ENCODE peak calls at places on chromosome 18, in five cellular contexts. M, O, F, Y and T are unnamed samples.

GRCh38 chr18:22816266-22817176 is 116.6 kb upstream of the RBBP8 start:
- DNase-seq in F (no peak), O (no peak), M (peak), Y (no peak), T (no peak)

GRCh38 chr18:79926306-79926705 is 25.1 kb downstream of the SLC66A2 start:
- DNase-seq in F (no peak), M (peak), O (no peak), Y (no peak), T (peak)

GRCh38 chr18:77063256-77063655 is 69.3 kb downstream of the MBP start:
- DNase-seq in F (no peak), M (no peak), O (peak), Y (peak), T (no peak)

GRCh38 chr18:9704233-9705118 is 3.6 kb upstream of the RAB31 start:
- DNase-seq in F (no peak), Y (no peak), O (no peak), M (no peak), T (no peak)

GRCh38 chr18:46518438-46518837 is 138.6 kb downstream of the LOXHD1 start:
- DNase-seq in O (no peak), M (no peak), Y (no peak), F (no peak), T (peak)

GRCh38 chr18:60358516-60358915 is 14.1 kb downstream of the MC4R start:
- DNase-seq in Y (peak), M (no peak), O (no peak), F (no peak), T (no peak)

GRCh38 chr18:69636529-69637301 is 236.0 kb downstream of the DOK6 start:
- DNase-seq in Y (no peak), O (peak), M (no peak), F (no peak), T (peak)

GRCh38 chr18:10437837-10438236 is 16.6 kb upstream of the APCDD1 start:
- DNase-seq in F (no peak), O (no peak), M (no peak), Y (no peak), T (no peak)

GRCh38 chr18:13556497-13556896 is 169.9 kb downstream of the FAM210A start:
- DNase-seq in M (no peak), F (no peak), O (no peak), Y (no peak), T (no peak)

GRCh38 chr18:63708650-63709049 is 5.9 kb downstream of the SERPINB11 start:
- DNase-seq in M (no peak), F (no peak), O (no peak), Y (peak), T (no peak)

GRCh38 chr18:73199151-73199550 is 331.4 kb upstream of the NETO1 start:
- DNase-seq in O (no peak), Y (peak), M (no peak), F (no peak), T (no peak)

GRCh38 chr18:42545825-42546224 is 569.7 kb downstream of the RIT2 start:
- DNase-seq in F (no peak), O (no peak), M (no peak), Y (peak), T (no peak)

GRCh38 chr18:44325903-44326650 is 354.6 kb upstream of the SETBP1 start:
- DNase-seq in F (peak), O (no peak), M (peak), Y (peak), T (peak)

GRCh38 chr18:7300971-7301553 is 70.2 kb downstream of the LRRC30 start:
- DNase-seq in F (no peak), O (no peak), M (no peak), Y (no peak), T (no peak)

GRCh38 chr18:77249583-77250500 is at the start of gene GALR1:
- DNase-seq in F (no peak), Y (no peak), M (no peak), O (no peak), T (peak)

GRCh38 chr18:37317486-37317885 is 248.1 kb downstream of the CELF4 start:
- DNase-seq in F (no peak), O (no peak), M (no peak), Y (no peak), T (no peak)

GRCh38 chr18:3117493-3118192 is 102.1 kb downstream of the MYOM1 start:
- DNase-seq in F (no peak), O (no peak), Y (peak), M (no peak), T (no peak)

GRCh38 chr18:45849529-45849928 is 24.1 kb downstream of the SIGLEC15 start:
- DNase-seq in M (no peak), O (no peak), Y (no peak), F (no peak), T (no peak)

GRCh38 chr18:25810736-25811135 is 279.7 kb downstream of the SS18 start:
- DNase-seq in Y (no peak), O (no peak), F (no peak), M (no peak), T (no peak)

GRCh38 chr18:79476031-79476917 is 80.5 kb downstream of the NFATC1 start:
- DNase-seq in M (no peak), F (no peak), O (no peak), Y (no peak), T (no peak)

GRCh38 chr18:76264073-76264472 is 231.0 kb downstream of the ZNF516 start:
- DNase-seq in Y (no peak), O (no peak), M (no peak), F (no peak), T (no peak)

GRCh38 chr18:59605633-59606192 is 91.5 kb downstream of the CCBE1 start:
- DNase-seq in F (no peak), Y (no peak), M (no peak), O (no peak), T (no peak)

GRCh38 chr18:48161201-48161910 is 230.9 kb upstream of the SMAD2 start:
- DNase-seq in Y (peak), F (peak), O (peak), M (peak), T (peak)

GRCh38 chr18:78780719-78781600 is 198.7 kb upstream of the SALL3 start:
- DNase-seq in M (no peak), F (no peak), O (no peak), Y (no peak), T (no peak)

GRCh38 chr18:11411021-11411420 is 198.4 kb upstream of the SLC35G4 start:
- DNase-seq in Y (peak), F (no peak), O (no peak), M (no peak), T (no peak)

GRCh38 chr18:11728247-11728646 is 39.2 kb downstream of the GNAL start:
- DNase-seq in O (no peak), F (peak), Y (peak), M (no peak), T (no peak)

GRCh38 chr18:78619854-78620253 is 359.8 kb upstream of the SALL3 start:
- DNase-seq in F (no peak), M (no peak), Y (no peak), O (no peak), T (no peak)

GRCh38 chr18:40431071-40431998 is 1523.7 kb upstream of the PIK3C3 start:
- DNase-seq in M (no peak), Y (no peak), O (no peak), F (peak), T (peak)

GRCh38 chr18:30763913-30764350 is 278.6 kb downstream of the DSC3 start:
- DNase-seq in O (no peak), F (no peak), M (no peak), Y (no peak), T (no peak)

GRCh38 chr18:3596324-3597158 is 146.6 kb downstream of the TGIF1 start:
- DNase-seq in F (no peak), M (peak), O (peak), Y (peak), T (no peak)

GRCh38 chr18:31611511-31611910 is 19.8 kb downstream of the TTR start:
- DNase-seq in F (no peak), O (no peak), M (no peak), Y (no peak), T (no peak)

GRCh38 chr18:26480897-26481795 is 67.2 kb downstream of the KCTD1 start:
- DNase-seq in O (no peak), Y (peak), M (no peak), F (no peak), T (no peak)

GRCh38 chr18:79479114-79479760 is 83.5 kb downstream of the NFATC1 start:
- DNase-seq in O (no peak), F (no peak), M (no peak), Y (no peak), T (no peak)

GRCh38 chr18:52685316-52685715 is 345.3 kb downstream of the DCC start:
- DNase-seq in Y (no peak), F (no peak), O (no peak), M (no peak), T (no peak)

GRCh38 chr18:30675905-30676620 is 366.5 kb downstream of the DSC3 start:
- DNase-seq in O (no peak), F (no peak), Y (no peak), M (no peak), T (peak)

GRCh38 chr18:48609820-48610815 is 71.3 kb downstream of the CTIF start:
- DNase-seq in F (no peak), O (no peak), Y (no peak), M (no peak), T (no peak)

GRCh38 chr18:63157293-63158011 is 162.1 kb downstream of the BCL2 start:
- DNase-seq in O (no peak), M (no peak), F (no peak), Y (no peak), T (no peak)

GRCh38 chr18:36934884-36935283 is 106.0 kb downstream of the KIAA1328 start:
- DNase-seq in O (no peak), M (no peak), F (no peak), Y (peak), T (no peak)